ENCODE peak calls at places on chromosomes 5 and 9, in nine cellular contexts. W is dorsolateral prefrontal cortex; U is hepatocyte; Z is effector memory CD4-positive, alpha-beta T cell; T is AG04450; A is SJCRH30; E is sigmoid colon; S is IMR-90; X is upper lobe of right lung. R is an unnamed sample. For H3K27me3, the result is how much of the 10 kb centered on the place peaks cover.

GRCh38 chr9:69916950-69917349 is 96.3 kb downstream of the CFAP95 start:
- DNase-seq in W (no peak), U (no peak), Z (no peak), T (no peak), A (no peak), E (no peak), S (peak), X (no peak), R (no peak)

GRCh38 chr5:152470167-152470566 is 65.1 kb upstream of the NMUR2 start:
- DNase-seq in W (no peak), U (no peak), Z (no peak), T (no peak), A (no peak), E (no peak), S (no peak), X (no peak), R (no peak)

GRCh38 chr9:38294130-38294529 is 98.4 kb upstream of the ALDH1B1 start:
- DNase-seq in W (no peak), U (no peak), Z (no peak), T (no peak), A (no peak), E (no peak), S (no peak), X (no peak), R (no peak)

GRCh38 chr5:136070486-136071285 is 41.9 kb downstream of the TGFBI start:
- DNase-seq in W (no peak), U (no peak), Z (no peak), T (no peak), A (no peak), E (no peak), S (no peak), X (no peak), R (no peak)

GRCh38 chr9:93663877-93664548 is 87.6 kb downstream of the PHF2 start:
- DNase-seq in W (peak), U (no peak), Z (no peak), T (no peak), A (peak), E (peak), S (no peak), X (peak), R (peak)

GRCh38 chr5:57539281-57539701 is 56.7 kb upstream of the ACTBL2 start:
- DNase-seq in W (no peak), U (no peak), Z (no peak), T (peak), A (no peak), E (no peak), S (peak), X (no peak), R (no peak)

GRCh38 chr9:70934642-70935041 is 186.8 kb downstream of the TRPM3 start:
- DNase-seq in W (no peak), U (no peak), Z (no peak), T (no peak), A (no peak), E (no peak), S (no peak), X (no peak), R (no peak)

GRCh38 chr9:126707083-126707482 is 93.4 kb downstream of the LMX1B start:
- DNase-seq in W (no peak), U (no peak), Z (no peak), T (no peak), A (no peak), E (no peak), S (no peak), X (no peak), R (no peak)

GRCh38 chr9:91036356-91036755 is 234.7 kb downstream of the SYK start:
- DNase-seq in W (no peak), U (no peak), Z (no peak), T (no peak), A (no peak), E (no peak), S (no peak), X (no peak), R (no peak)

GRCh38 chr5:13250450-13251291 is 693.8 kb downstream of the DNAH5 start:
- DNase-seq in W (no peak), U (peak), Z (no peak), T (no peak), A (no peak), E (no peak), S (peak), X (no peak), R (no peak)

GRCh38 chr9:130088056-130088455 is 34.4 kb downstream of the GPR107 start:
- DNase-seq in W (no peak), U (no peak), Z (no peak), T (no peak), A (no peak), E (peak), S (no peak), X (no peak), R (no peak)

GRCh38 chr9:96574931-96575351 is 44.7 kb downstream of the CDC14B start:
- DNase-seq in W (no peak), U (no peak), Z (no peak), T (no peak), A (no peak), E (no peak), S (no peak), X (no peak), R (no peak)

GRCh38 chr9:7185612-7186011 is 427.8 kb downstream of the KDM4C start:
- DNase-seq in W (no peak), U (peak), Z (no peak), T (peak), A (peak), E (no peak), S (peak), X (no peak), R (no peak)

GRCh38 chr9:74083681-74084433 is 413.3 kb upstream of the RORB start:
- DNase-seq in W (no peak), U (no peak), Z (no peak), T (no peak), A (no peak), E (no peak), S (no peak), X (no peak), R (no peak)

GRCh38 chr5:150219142-150219541 is 29.3 kb downstream of the SLC6A7 start:
- DNase-seq in W (no peak), U (no peak), Z (no peak), T (no peak), A (no peak), E (no peak), S (peak), X (no peak), R (no peak)

GRCh38 chr5:81080809-81081460 is 120.8 kb downstream of the RASGRF2 start:
- DNase-seq in W (no peak), U (no peak), Z (no peak), T (no peak), A (no peak), E (no peak), S (no peak), X (no peak), R (no peak)

GRCh38 chr5:59188415-59189225 is 605.7 kb downstream of the RAB3C start:
- DNase-seq in W (peak), U (peak), Z (peak), T (no peak), A (peak), E (peak), S (peak), X (peak), R (peak)

GRCh38 chr9:34347800-34348158 is 18.4 kb downstream of the NUDT2 start:
- DNase-seq in W (no peak), U (no peak), Z (no peak), T (no peak), A (no peak), E (no peak), S (no peak), X (no peak), R (no peak)

GRCh38 chr9:77597057-77597456 is 51.1 kb downstream of the GNA14 start:
- DNase-seq in W (no peak), U (no peak), Z (no peak), T (no peak), A (no peak), E (no peak), S (no peak), X (no peak), R (no peak)

DNA sequence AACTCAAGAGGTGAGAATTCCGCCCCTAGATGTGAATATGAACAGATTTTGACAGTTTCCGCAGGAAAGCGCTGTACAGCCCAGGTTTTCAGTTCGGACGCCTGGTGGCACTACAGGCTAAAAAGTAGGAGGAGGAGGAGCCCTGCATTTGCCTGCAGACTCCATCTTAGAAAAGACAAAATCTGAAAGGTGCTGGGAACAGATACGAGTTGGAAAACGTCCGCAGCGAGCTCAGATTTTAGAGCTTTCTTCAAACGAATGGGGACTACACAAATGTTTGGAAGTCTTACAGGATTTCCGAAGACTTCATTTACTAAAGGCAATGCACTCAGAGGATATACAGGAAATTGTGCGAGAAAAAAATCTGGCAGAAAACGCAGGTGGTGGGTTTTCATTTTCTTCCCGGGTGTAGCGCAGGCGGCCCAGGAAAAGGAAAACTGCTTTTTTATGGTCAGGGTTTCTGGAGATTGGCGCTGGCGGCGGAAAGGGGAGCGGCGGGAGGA is 9.9 kb upstream of the PCDHB2 start:
- DNase-seq in W (no peak), U (peak), Z (no peak), T (no peak), A (peak), E (no peak), S (peak), X (no peak), R (peak)
- H3K4me3 ChIP-seq in W (peak), U (peak), Z (peak), T (no peak), A (peak), E (peak), S (peak), X (peak), R (peak)

GRCh38 chr9:114161518-114161917 is 6.2 kb downstream of the COL27A1 start:
- DNase-seq in W (no peak), U (no peak), Z (no peak), T (no peak), A (no peak), E (no peak), S (no peak), X (no peak), R (no peak)
- H3K27ac ChIP-seq in W (no peak), U (no peak), Z (no peak), T (no peak), A (no peak), E (no peak), S (no peak), X (no peak), R (no peak)

GRCh38 chr5:77946381-77947050 is 170.4 kb upstream of the TBCA start:
- DNase-seq in W (no peak), U (no peak), Z (no peak), T (no peak), A (peak), E (no peak), S (no peak), X (no peak), R (no peak)

GRCh38 chr5:77944757-77945340 is 168.7 kb upstream of the TBCA start:
- DNase-seq in W (no peak), U (no peak), Z (no peak), T (no peak), A (no peak), E (no peak), S (no peak), X (no peak), R (no peak)

GRCh38 chr5:77947051-77947428 is 170.9 kb upstream of the TBCA start:
- DNase-seq in W (no peak), U (no peak), Z (no peak), T (no peak), A (no peak), E (no peak), S (no peak), X (no peak), R (no peak)

GRCh38 chr5:77945874-77946273 is 169.7 kb upstream of the TBCA start:
- DNase-seq in W (peak), U (no peak), Z (no peak), T (no peak), A (peak), E (no peak), S (no peak), X (no peak), R (no peak)

DNA sequence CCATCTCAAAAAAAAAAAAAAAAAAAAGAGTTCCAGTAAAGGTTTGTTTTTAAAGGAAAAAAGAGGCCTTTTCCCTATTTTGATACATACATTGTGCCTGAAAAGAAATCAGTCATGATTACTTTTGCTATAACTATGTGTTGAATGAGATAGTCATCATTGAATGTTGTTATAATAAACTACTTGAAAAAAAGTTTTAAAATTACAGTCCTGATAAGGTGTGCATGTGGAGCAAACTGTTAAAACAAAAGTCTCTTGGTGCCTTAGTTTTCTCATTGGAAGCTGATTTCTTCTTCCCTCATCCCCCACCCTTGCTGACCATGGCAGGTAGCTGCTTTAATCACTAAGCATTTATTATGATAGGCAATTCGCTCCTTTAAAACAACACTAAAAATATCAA is 172.3 kb upstream of the TBCA start:
- DNase-seq in W (no peak), U (no peak), Z (no peak), T (no peak), A (no peak), E (no peak), S (no peak), X (no peak), R (no peak)
- H3K27me3 ChIP-seq in W (under half), U (under half), Z (under half), T (under half), A (under half), E (under half), S (under half), X (under half), R (under half)

DNA sequence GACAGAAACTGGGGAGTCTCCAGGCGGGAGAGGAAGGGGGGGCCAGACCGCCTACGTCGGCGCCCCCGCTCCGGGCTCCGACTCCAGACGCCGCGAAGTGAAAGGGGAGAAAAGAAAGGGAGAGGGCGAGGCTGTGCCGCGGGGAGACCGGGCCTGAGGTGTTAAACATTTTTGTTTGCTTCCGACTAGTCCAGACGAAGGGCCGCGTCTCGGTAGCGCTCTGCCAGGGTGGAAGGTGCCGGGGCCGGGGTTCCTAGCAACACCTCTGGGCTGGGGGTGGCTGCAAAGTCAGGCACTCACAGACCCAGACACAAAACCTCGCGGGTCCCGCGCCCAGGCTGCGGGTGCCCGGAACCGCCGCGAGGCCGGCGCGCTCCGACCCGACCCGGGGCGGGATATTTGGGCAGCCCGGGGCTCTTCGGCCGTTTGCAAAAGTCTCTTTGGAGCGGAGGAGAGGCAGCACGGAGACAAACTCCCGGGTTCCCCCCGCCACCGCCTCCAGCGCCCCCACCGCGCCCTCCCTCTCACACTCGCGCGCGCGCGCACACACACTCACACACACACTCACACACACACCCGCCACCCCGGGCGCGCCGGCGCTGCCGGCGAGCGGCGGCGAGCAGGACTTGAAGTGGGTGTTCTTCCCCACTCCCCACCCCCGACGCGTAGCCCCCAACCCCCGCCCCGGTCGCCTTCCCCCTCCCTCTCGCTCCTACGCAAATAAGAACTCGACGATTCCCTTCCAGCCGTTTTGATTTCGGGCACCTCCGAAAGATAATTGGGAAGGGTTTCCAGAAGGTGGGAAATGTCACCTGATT is 564 bp upstream of the FST start:
- DNase-seq in W (no peak), U (peak), Z (no peak), T (no peak), A (peak), E (peak), S (peak), X (peak), R (peak)
- H3K4me3 ChIP-seq in W (peak), U (peak), Z (peak), T (peak), A (peak), E (peak), S (peak), X (peak), R (peak)